ENCODE peak calls at places on chromosomes 4 and X, in four cellular contexts. O is ascending aorta, X is T-helper 1 cell, H is small intestine. Z is an unnamed sample.

GRCh38 chr4:137659431-137659830 is 127.1 kb upstream of the PCDH18 start:
- DNase-seq in O (no peak), X (no peak), H (no peak), Z (no peak)

GRCh38 chrX:10615931-10616780 is 4.2 kb downstream of the MID1 start:
- DNase-seq in X (no peak), O (no peak), H (peak), Z (no peak)

GRCh38 chrX:153727108-153727931 is 2.7 kb downstream of the ABCD1 start:
- DNase-seq in H (peak), O (peak), X (no peak), Z (no peak)

GRCh38 chr4:152165146-152165545 is 370.7 kb downstream of the FBXW7 start:
- DNase-seq in H (no peak), O (no peak), X (no peak), Z (no peak)

GRCh38 chr4:135598151-135598550 is 1396.6 kb upstream of the PABPC4L start:
- DNase-seq in X (no peak), O (no peak), H (no peak), Z (no peak)

GRCh38 chrX:40581333-40581910 is 652 bp downstream of the ATP6AP2 start:
- DNase-seq in O (no peak), X (no peak), H (peak), Z (peak)

GRCh38 chr4:144701683-144702233 is 55.8 kb downstream of the HHIP start:
- DNase-seq in X (no peak), O (no peak), H (no peak), Z (no peak)

GRCh38 chr4:73019462-73020047 is 50.0 kb downstream of the COX18 start:
- DNase-seq in H (peak), X (no peak), O (no peak), Z (peak)

GRCh38 chr4:105805501-105806120 is 89.7 kb upstream of the NPNT start:
- DNase-seq in X (no peak), H (no peak), O (no peak), Z (no peak)

GRCh38 chr4:173943547-173943946 is 339.9 kb downstream of the FBXO8 start:
- DNase-seq in X (no peak), H (no peak), O (no peak), Z (no peak)